ENCODE peak calls at places on chromosomes 7 and 10, in eight cellular contexts. I, G, Z, K, F, E, N and C are unnamed samples.

GRCh38 chr7:129667116-129667515 is 55.6 kb downstream of the NRF1 start:
- DNase-seq in G (no peak), Z (no peak), K (no peak), I (no peak), E (no peak), F (no peak), N (no peak), C (no peak)

GRCh38 chr7:1977059-1977875 is 255.5 kb downstream of the MAD1L1 start:
- DNase-seq in Z (peak; percentile 30), N (no peak), G (no peak), E (no peak), F (no peak), K (no peak), I (no peak), C (no peak)

GRCh38 chr7:25965405-25966123 is 186.4 kb upstream of the NFE2L3 start:
- DNase-seq in F (no peak), E (no peak), N (peak; percentile 43), I (no peak), Z (no peak), G (no peak), K (no peak), C (peak; percentile 54)

GRCh38 chr10:95845411-95845810 is 62.4 kb upstream of the CC2D2B start:
- DNase-seq in E (no peak), K (no peak), I (no peak), N (no peak), F (no peak), Z (no peak), G (no peak), C (no peak)

GRCh38 chr7:2204446-2204845 is 28.3 kb downstream of the MAD1L1 start:
- DNase-seq in I (no peak), N (no peak), F (no peak), G (no peak), E (no peak), Z (no peak), K (no peak), C (no peak)

GRCh38 chr10:8061274-8062211 is 7.1 kb downstream of the GATA3 start:
- DNase-seq in F (no peak), E (no peak), I (no peak), N (no peak), Z (no peak), K (no peak), G (no peak), C (no peak)

GRCh38 chr7:123154231-123154860 is 45.4 kb downstream of the SLC13A1 start:
- DNase-seq in E (no peak), I (peak; percentile 82), Z (peak; percentile 57), F (peak; percentile 90), G (peak; percentile 86), N (peak; percentile 75), K (peak; percentile 91), C (peak; percentile 78)

GRCh38 chr7:104926905-104927454 is 87.0 kb upstream of the KMT2E start:
- DNase-seq in F (no peak), E (no peak), N (no peak), I (peak; percentile 33), G (no peak), K (peak; percentile 39), Z (no peak), C (no peak)

GRCh38 chr10:56596257-56596656 is 235.2 kb upstream of the ZWINT start:
- DNase-seq in E (no peak), Z (no peak), I (no peak), K (no peak), N (no peak), G (no peak), F (no peak), C (no peak)

GRCh38 chr10:73131913-73132686 is 21.8 kb downstream of the NUDT13 start:
- DNase-seq in E (no peak), Z (no peak), K (no peak), I (no peak), F (no peak), N (no peak), G (no peak), C (no peak)

GRCh38 chr10:110349826-110350225 is 45.1 kb upstream of the SMNDC1 start:
- DNase-seq in Z (no peak), E (no peak), K (no peak), F (no peak), G (no peak), I (no peak), N (no peak), C (no peak)

GRCh38 chr10:75708060-75708459 is 276.6 kb downstream of the LRMDA start:
- DNase-seq in Z (no peak), G (no peak), N (no peak), E (no peak), I (peak; percentile 51), F (no peak), K (no peak), C (no peak)

GRCh38 chr10:93702278-93703001 is at the start of gene FRA10AC1:
- DNase-seq in G (peak; percentile 60), Z (peak; percentile 94), I (peak; percentile 85), N (peak; percentile 93), E (peak; percentile 77), K (peak; percentile 88), F (peak; percentile 83), C (peak; percentile 76)